ENCODE peak calls at places on chromosomes 6 and 20, in nine cellular contexts. S is central memory CD4-positive, alpha-beta T cell; L is NCI-H2227 treated with DMSO at 0.1 percent for 48 hours; H is upper lobe of right lung; D is EL; K is AG10803; V is keratinocyte; R is IMR-90; P is epithelial cell of esophagus. Y is an unnamed sample.

GRCh38 chr6:52046456-52046855 is 41.0 kb downstream of the PKHD1 start:
- DNase-seq in P (no peak), L (no peak), R (no peak), V (no peak), H (no peak), D (no peak), S (no peak), K (peak), Y (no peak)

GRCh38 chr6:108312604-108313003 is 17.8 kb downstream of the AFG1L start:
- DNase-seq in D (no peak), V (no peak), H (no peak), L (no peak), K (no peak), R (no peak), S (no peak), P (no peak), Y (no peak)

GRCh38 chr20:46130534-46130933 is 12.4 kb downstream of the CD40 start:
- DNase-seq in R (no peak), V (no peak), S (no peak), K (no peak), H (peak), D (no peak), L (no peak), P (no peak), Y (no peak)

GRCh38 chr20:39103305-39103704 is 141.2 kb downstream of the DHX35 start:
- DNase-seq in K (no peak), S (no peak), D (no peak), L (no peak), V (no peak), P (no peak), H (no peak), R (no peak), Y (no peak)

GRCh38 chr20:57801046-57801445 is 91.2 kb upstream of the PMEPA1 start:
- DNase-seq in S (no peak), H (no peak), K (no peak), V (no peak), R (no peak), L (no peak), P (no peak), D (no peak), Y (no peak)

GRCh38 chr20:46367234-46367633 is 39.2 kb downstream of the ELMO2 start:
- DNase-seq in P (no peak), K (no peak), V (no peak), H (no peak), R (no peak), L (no peak), S (no peak), D (no peak), Y (no peak)

GRCh38 chr6:361411-362132 is 30.0 kb upstream of the IRF4 start:
- DNase-seq in S (no peak), V (no peak), R (no peak), H (no peak), K (no peak), P (no peak), L (no peak), D (no peak), Y (no peak)

GRCh38 chr6:15389079-15389758 is 143.3 kb downstream of the JARID2 start:
- DNase-seq in D (no peak), V (no peak), H (no peak), K (peak), L (no peak), R (peak), S (no peak), P (no peak), Y (no peak)

GRCh38 chr20:19244291-19244690 is 31.8 kb downstream of the SLC24A3 start:
- DNase-seq in R (no peak), P (no peak), S (no peak), K (no peak), D (no peak), H (no peak), V (no peak), L (no peak), Y (no peak)

GRCh38 chr6:145963216-145964068 is 716 bp downstream of the SHPRH start:
- DNase-seq in P (peak), D (peak), S (peak), V (no peak), H (peak), R (peak), L (no peak), K (peak), Y (peak)

GRCh38 chr6:71079707-71080106 is 122.8 kb upstream of the B3GAT2 start:
- DNase-seq in P (peak), D (peak), L (no peak), S (no peak), R (peak), K (peak), H (no peak), V (no peak), Y (peak)

Y was measured in fibroblast of lung.